ENCODE peak calls at places on chromosome 4, in ten cellular contexts. One of them, this sample, is unnamed.
A peak's percentile ranks its signal among the peaks of the same experiment; 100 is the strongest.

GRCh38 chr4:1446502-1447153 is 40.4 kb upstream of the NKX1-1 start:
- DNase-seq in stomach: no peak
- DNase-seq in AG04450: no peak
- DNase-seq in upper lobe of right lung: no peak
- DNase-seq in Right ventricle myocardium superior: no peak
- DNase-seq in HT-29: no peak
- DNase-seq in left ventricle myocardium inferior: no peak
- DNase-seq in pancreas: no peak
- DNase-seq in stimulated activated naive CD8-positive, alpha-beta T cell treated with anti-CD3 and anti-CD28 coated beads, Interleukin-15, Interleukin-2, amounts not matched to agents 100 U/mL and 50 U/mL, for 24 hours: no peak
- DNase-seq in kidney tubule cell: no peak
- DNase-seq in this sample: no peak

GRCh38 chr4:153831236-153831635 is 42.4 kb upstream of the SFRP2 start:
- DNase-seq in stomach: no peak
- DNase-seq in AG04450: no peak
- DNase-seq in upper lobe of right lung: no peak
- DNase-seq in Right ventricle myocardium superior: no peak
- DNase-seq in HT-29: no peak
- DNase-seq in left ventricle myocardium inferior: no peak
- DNase-seq in pancreas: no peak
- DNase-seq in stimulated activated naive CD8-positive, alpha-beta T cell treated with anti-CD3 and anti-CD28 coated beads, Interleukin-15, Interleukin-2, amounts not matched to agents 100 U/mL and 50 U/mL, for 24 hours: no peak
- DNase-seq in kidney tubule cell: no peak
- DNase-seq in this sample: no peak

GRCh38 chr4:150010525-150011126 is 67.6 kb upstream of the DCLK2 start:
- DNase-seq in stomach: peak; percentile 26
- DNase-seq in AG04450: peak; percentile 36
- DNase-seq in upper lobe of right lung: no peak
- DNase-seq in Right ventricle myocardium superior: no peak
- DNase-seq in HT-29: peak; percentile 66
- DNase-seq in left ventricle myocardium inferior: no peak
- DNase-seq in pancreas: no peak
- DNase-seq in stimulated activated naive CD8-positive, alpha-beta T cell treated with anti-CD3 and anti-CD28 coated beads, Interleukin-15, Interleukin-2, amounts not matched to agents 100 U/mL and 50 U/mL, for 24 hours: no peak
- DNase-seq in kidney tubule cell: peak; percentile 78
- DNase-seq in this sample: peak; percentile 27

GRCh38 chr4:88674989-88675388 is 22.6 kb downstream of the NAP1L5 start:
- DNase-seq in stomach: no peak
- DNase-seq in AG04450: no peak
- DNase-seq in upper lobe of right lung: no peak
- DNase-seq in Right ventricle myocardium superior: no peak
- DNase-seq in HT-29: no peak
- DNase-seq in left ventricle myocardium inferior: no peak
- DNase-seq in pancreas: no peak
- DNase-seq in stimulated activated naive CD8-positive, alpha-beta T cell treated with anti-CD3 and anti-CD28 coated beads, Interleukin-15, Interleukin-2, amounts not matched to agents 100 U/mL and 50 U/mL, for 24 hours: no peak
- DNase-seq in kidney tubule cell: peak; percentile 19
- DNase-seq in this sample: no peak

GRCh38 chr4:119518915-119519410 is 109.6 kb downstream of the PDE5A start:
- DNase-seq in stomach: no peak
- DNase-seq in AG04450: no peak
- DNase-seq in upper lobe of right lung: no peak
- DNase-seq in Right ventricle myocardium superior: no peak
- DNase-seq in HT-29: no peak
- DNase-seq in left ventricle myocardium inferior: no peak
- DNase-seq in pancreas: no peak
- DNase-seq in stimulated activated naive CD8-positive, alpha-beta T cell treated with anti-CD3 and anti-CD28 coated beads, Interleukin-15, Interleukin-2, amounts not matched to agents 100 U/mL and 50 U/mL, for 24 hours: no peak
- DNase-seq in kidney tubule cell: no peak
- DNase-seq in this sample: no peak

GRCh38 chr4:77818667-77819408 is at the start of gene CNOT6L:
- DNase-seq in stomach: peak; percentile 79
- DNase-seq in AG04450: no peak
- DNase-seq in upper lobe of right lung: peak; percentile 90
- DNase-seq in Right ventricle myocardium superior: peak; percentile 74
- DNase-seq in HT-29: peak; percentile 78
- DNase-seq in left ventricle myocardium inferior: peak; percentile 82
- DNase-seq in pancreas: peak; percentile 79
- DNase-seq in stimulated activated naive CD8-positive, alpha-beta T cell treated with anti-CD3 and anti-CD28 coated beads, Interleukin-15, Interleukin-2, amounts not matched to agents 100 U/mL and 50 U/mL, for 24 hours: peak; percentile 80
- DNase-seq in kidney tubule cell: peak; percentile 75
- DNase-seq in this sample: peak; percentile 67

GRCh38 chr4:175450446-175450845 is 361.6 kb downstream of the GPM6A start:
- DNase-seq in stomach: no peak
- DNase-seq in AG04450: no peak
- DNase-seq in upper lobe of right lung: no peak
- DNase-seq in Right ventricle myocardium superior: no peak
- DNase-seq in HT-29: no peak
- DNase-seq in left ventricle myocardium inferior: no peak
- DNase-seq in pancreas: no peak
- DNase-seq in stimulated activated naive CD8-positive, alpha-beta T cell treated with anti-CD3 and anti-CD28 coated beads, Interleukin-15, Interleukin-2, amounts not matched to agents 100 U/mL and 50 U/mL, for 24 hours: no peak
- DNase-seq in kidney tubule cell: no peak
- DNase-seq in this sample: no peak

GRCh38 chr4:145808021-145808650 is 128.2 kb downstream of the C4orf51 start:
- DNase-seq in stomach: no peak
- DNase-seq in AG04450: peak; percentile 81
- DNase-seq in upper lobe of right lung: no peak
- DNase-seq in Right ventricle myocardium superior: no peak
- DNase-seq in HT-29: peak; percentile 71
- DNase-seq in left ventricle myocardium inferior: no peak
- DNase-seq in pancreas: no peak
- DNase-seq in stimulated activated naive CD8-positive, alpha-beta T cell treated with anti-CD3 and anti-CD28 coated beads, Interleukin-15, Interleukin-2, amounts not matched to agents 100 U/mL and 50 U/mL, for 24 hours: peak; percentile 33
- DNase-seq in kidney tubule cell: peak; percentile 98
- DNase-seq in this sample: no peak

GRCh38 chr4:159401791-159402380 is 299.0 kb downstream of the RAPGEF2 start:
- DNase-seq in stomach: no peak
- DNase-seq in AG04450: peak; percentile 67
- DNase-seq in upper lobe of right lung: no peak
- DNase-seq in Right ventricle myocardium superior: no peak
- DNase-seq in HT-29: no peak
- DNase-seq in left ventricle myocardium inferior: no peak
- DNase-seq in pancreas: no peak
- DNase-seq in stimulated activated naive CD8-positive, alpha-beta T cell treated with anti-CD3 and anti-CD28 coated beads, Interleukin-15, Interleukin-2, amounts not matched to agents 100 U/mL and 50 U/mL, for 24 hours: no peak
- DNase-seq in kidney tubule cell: peak; percentile 94
- DNase-seq in this sample: no peak

GRCh38 chr4:156408749-156409148 is 455.1 kb upstream of the CTSO start:
- DNase-seq in stomach: no peak
- DNase-seq in AG04450: no peak
- DNase-seq in upper lobe of right lung: no peak
- DNase-seq in Right ventricle myocardium superior: no peak
- DNase-seq in HT-29: no peak
- DNase-seq in left ventricle myocardium inferior: no peak
- DNase-seq in pancreas: no peak
- DNase-seq in stimulated activated naive CD8-positive, alpha-beta T cell treated with anti-CD3 and anti-CD28 coated beads, Interleukin-15, Interleukin-2, amounts not matched to agents 100 U/mL and 50 U/mL, for 24 hours: no peak
- DNase-seq in kidney tubule cell: no peak
- DNase-seq in this sample: no peak

GRCh38 chr4:165756831-165757230 is 116.2 kb upstream of the TLL1 start:
- DNase-seq in stomach: no peak
- DNase-seq in AG04450: no peak
- DNase-seq in upper lobe of right lung: no peak
- DNase-seq in Right ventricle myocardium superior: no peak
- DNase-seq in HT-29: no peak
- DNase-seq in left ventricle myocardium inferior: no peak
- DNase-seq in pancreas: no peak
- DNase-seq in stimulated activated naive CD8-positive, alpha-beta T cell treated with anti-CD3 and anti-CD28 coated beads, Interleukin-15, Interleukin-2, amounts not matched to agents 100 U/mL and 50 U/mL, for 24 hours: no peak
- DNase-seq in kidney tubule cell: no peak
- DNase-seq in this sample: no peak

GRCh38 chr4:5750052-5750950 is 39.3 kb downstream of the EVC start:
- DNase-seq in stomach: no peak
- DNase-seq in AG04450: no peak
- DNase-seq in upper lobe of right lung: peak; percentile 2
- DNase-seq in Right ventricle myocardium superior: no peak
- DNase-seq in HT-29: no peak
- DNase-seq in left ventricle myocardium inferior: no peak
- DNase-seq in pancreas: no peak
- DNase-seq in stimulated activated naive CD8-positive, alpha-beta T cell treated with anti-CD3 and anti-CD28 coated beads, Interleukin-15, Interleukin-2, amounts not matched to agents 100 U/mL and 50 U/mL, for 24 hours: no peak
- DNase-seq in kidney tubule cell: peak; percentile 55
- DNase-seq in this sample: no peak

GRCh38 chr4:185838514-185839203 is 26.7 kb upstream of the SORBS2 start:
- DNase-seq in stomach: no peak
- DNase-seq in AG04450: no peak
- DNase-seq in upper lobe of right lung: no peak
- DNase-seq in Right ventricle myocardium superior: no peak
- DNase-seq in HT-29: no peak
- DNase-seq in left ventricle myocardium inferior: no peak
- DNase-seq in pancreas: no peak
- DNase-seq in stimulated activated naive CD8-positive, alpha-beta T cell treated with anti-CD3 and anti-CD28 coated beads, Interleukin-15, Interleukin-2, amounts not matched to agents 100 U/mL and 50 U/mL, for 24 hours: no peak
- DNase-seq in kidney tubule cell: no peak
- DNase-seq in this sample: no peak

GRCh38 chr4:150938417-150938816 is 76.7 kb downstream of the LRBA start:
- DNase-seq in stomach: no peak
- DNase-seq in AG04450: no peak
- DNase-seq in upper lobe of right lung: no peak
- DNase-seq in Right ventricle myocardium superior: no peak
- DNase-seq in HT-29: no peak
- DNase-seq in left ventricle myocardium inferior: no peak
- DNase-seq in pancreas: no peak
- DNase-seq in stimulated activated naive CD8-positive, alpha-beta T cell treated with anti-CD3 and anti-CD28 coated beads, Interleukin-15, Interleukin-2, amounts not matched to agents 100 U/mL and 50 U/mL, for 24 hours: no peak
- DNase-seq in kidney tubule cell: peak; percentile 54
- DNase-seq in this sample: no peak

GRCh38 chr4:101101072-101101471 is 246.3 kb downstream of the PPP3CA start:
- DNase-seq in stomach: no peak
- DNase-seq in AG04450: no peak
- DNase-seq in upper lobe of right lung: no peak
- DNase-seq in Right ventricle myocardium superior: no peak
- DNase-seq in HT-29: no peak
- DNase-seq in left ventricle myocardium inferior: no peak
- DNase-seq in pancreas: no peak
- DNase-seq in stimulated activated naive CD8-positive, alpha-beta T cell treated with anti-CD3 and anti-CD28 coated beads, Interleukin-15, Interleukin-2, amounts not matched to agents 100 U/mL and 50 U/mL, for 24 hours: no peak
- DNase-seq in kidney tubule cell: no peak
- DNase-seq in this sample: no peak

GRCh38 chr4:83179205-83179604 is 64.7 kb upstream of the PLAC8 start:
- DNase-seq in stomach: no peak
- DNase-seq in AG04450: no peak
- DNase-seq in upper lobe of right lung: no peak
- DNase-seq in Right ventricle myocardium superior: no peak
- DNase-seq in HT-29: no peak
- DNase-seq in left ventricle myocardium inferior: no peak
- DNase-seq in pancreas: no peak
- DNase-seq in stimulated activated naive CD8-positive, alpha-beta T cell treated with anti-CD3 and anti-CD28 coated beads, Interleukin-15, Interleukin-2, amounts not matched to agents 100 U/mL and 50 U/mL, for 24 hours: no peak
- DNase-seq in kidney tubule cell: no peak
- DNase-seq in this sample: no peak

GRCh38 chr4:125639182-125639621 is 324.4 kb downstream of the FAT4 start:
- DNase-seq in stomach: no peak
- DNase-seq in AG04450: no peak
- DNase-seq in upper lobe of right lung: no peak
- DNase-seq in Right ventricle myocardium superior: peak; percentile 56
- DNase-seq in HT-29: no peak
- DNase-seq in left ventricle myocardium inferior: peak; percentile 21
- DNase-seq in pancreas: no peak
- DNase-seq in stimulated activated naive CD8-positive, alpha-beta T cell treated with anti-CD3 and anti-CD28 coated beads, Interleukin-15, Interleukin-2, amounts not matched to agents 100 U/mL and 50 U/mL, for 24 hours: no peak
- DNase-seq in kidney tubule cell: peak; percentile 36
- DNase-seq in this sample: no peak

GRCh38 chr4:124903995-124904722 is 191.6 kb upstream of the ANKRD50 start:
- DNase-seq in stomach: peak; percentile 62
- DNase-seq in AG04450: no peak
- DNase-seq in upper lobe of right lung: no peak
- DNase-seq in Right ventricle myocardium superior: no peak
- DNase-seq in HT-29: peak; percentile 84
- DNase-seq in left ventricle myocardium inferior: peak; percentile 18
- DNase-seq in pancreas: peak; percentile 18
- DNase-seq in stimulated activated naive CD8-positive, alpha-beta T cell treated with anti-CD3 and anti-CD28 coated beads, Interleukin-15, Interleukin-2, amounts not matched to agents 100 U/mL and 50 U/mL, for 24 hours: no peak
- DNase-seq in kidney tubule cell: peak; percentile 17
- DNase-seq in this sample: no peak

GRCh38 chr4:38609614-38610013 is 54.4 kb upstream of the KLF3 start:
- DNase-seq in stomach: no peak
- DNase-seq in AG04450: no peak
- DNase-seq in upper lobe of right lung: no peak
- DNase-seq in Right ventricle myocardium superior: no peak
- DNase-seq in HT-29: peak; percentile 69
- DNase-seq in left ventricle myocardium inferior: no peak
- DNase-seq in pancreas: no peak
- DNase-seq in stimulated activated naive CD8-positive, alpha-beta T cell treated with anti-CD3 and anti-CD28 coated beads, Interleukin-15, Interleukin-2, amounts not matched to agents 100 U/mL and 50 U/mL, for 24 hours: no peak
- DNase-seq in kidney tubule cell: no peak
- DNase-seq in this sample: no peak

GRCh38 chr4:155564086-155564485 is 102.6 kb upstream of the GUCY1A1 start:
- DNase-seq in stomach: no peak
- DNase-seq in AG04450: no peak
- DNase-seq in upper lobe of right lung: no peak
- DNase-seq in Right ventricle myocardium superior: no peak
- DNase-seq in HT-29: no peak
- DNase-seq in left ventricle myocardium inferior: no peak
- DNase-seq in pancreas: no peak
- DNase-seq in stimulated activated naive CD8-positive, alpha-beta T cell treated with anti-CD3 and anti-CD28 coated beads, Interleukin-15, Interleukin-2, amounts not matched to agents 100 U/mL and 50 U/mL, for 24 hours: no peak
- DNase-seq in kidney tubule cell: no peak
- DNase-seq in this sample: no peak

GRCh38 chr4:108502366-108502765 is 118.0 kb upstream of the RPL34 start:
- DNase-seq in stomach: no peak
- DNase-seq in AG04450: no peak
- DNase-seq in upper lobe of right lung: no peak
- DNase-seq in Right ventricle myocardium superior: no peak
- DNase-seq in HT-29: no peak
- DNase-seq in left ventricle myocardium inferior: no peak
- DNase-seq in pancreas: no peak
- DNase-seq in stimulated activated naive CD8-positive, alpha-beta T cell treated with anti-CD3 and anti-CD28 coated beads, Interleukin-15, Interleukin-2, amounts not matched to agents 100 U/mL and 50 U/mL, for 24 hours: no peak
- DNase-seq in kidney tubule cell: no peak
- DNase-seq in this sample: no peak

GRCh38 chr4:185204238-185204910 is 574 bp upstream of the CFAP97 start:
- DNase-seq in stomach: no peak
- DNase-seq in AG04450: no peak
- DNase-seq in upper lobe of right lung: no peak
- DNase-seq in Right ventricle myocardium superior: no peak
- DNase-seq in HT-29: peak; percentile 47
- DNase-seq in left ventricle myocardium inferior: no peak
- DNase-seq in pancreas: no peak
- DNase-seq in stimulated activated naive CD8-positive, alpha-beta T cell treated with anti-CD3 and anti-CD28 coated beads, Interleukin-15, Interleukin-2, amounts not matched to agents 100 U/mL and 50 U/mL, for 24 hours: no peak
- DNase-seq in kidney tubule cell: peak; percentile 70
- DNase-seq in this sample: no peak

GRCh38 chr4:25184056-25184455 is 23.8 kb upstream of the SEPSECS start:
- DNase-seq in stomach: no peak
- DNase-seq in AG04450: no peak
- DNase-seq in upper lobe of right lung: no peak
- DNase-seq in Right ventricle myocardium superior: no peak
- DNase-seq in HT-29: no peak
- DNase-seq in left ventricle myocardium inferior: no peak
- DNase-seq in pancreas: no peak
- DNase-seq in stimulated activated naive CD8-positive, alpha-beta T cell treated with anti-CD3 and anti-CD28 coated beads, Interleukin-15, Interleukin-2, amounts not matched to agents 100 U/mL and 50 U/mL, for 24 hours: no peak
- DNase-seq in kidney tubule cell: no peak
- DNase-seq in this sample: no peak

GRCh38 chr4:121989715-121990114 is 37.9 kb upstream of the TRPC3 start:
- DNase-seq in stomach: no peak
- DNase-seq in AG04450: no peak
- DNase-seq in upper lobe of right lung: no peak
- DNase-seq in Right ventricle myocardium superior: no peak
- DNase-seq in HT-29: no peak
- DNase-seq in left ventricle myocardium inferior: no peak
- DNase-seq in pancreas: no peak
- DNase-seq in stimulated activated naive CD8-positive, alpha-beta T cell treated with anti-CD3 and anti-CD28 coated beads, Interleukin-15, Interleukin-2, amounts not matched to agents 100 U/mL and 50 U/mL, for 24 hours: no peak
- DNase-seq in kidney tubule cell: no peak
- DNase-seq in this sample: no peak

GRCh38 chr4:41613362-41613761 is 75.4 kb downstream of the LIMCH1 start:
- DNase-seq in stomach: no peak
- DNase-seq in AG04450: no peak
- DNase-seq in upper lobe of right lung: no peak
- DNase-seq in Right ventricle myocardium superior: peak; percentile 40
- DNase-seq in HT-29: no peak
- DNase-seq in left ventricle myocardium inferior: no peak
- DNase-seq in pancreas: no peak
- DNase-seq in stimulated activated naive CD8-positive, alpha-beta T cell treated with anti-CD3 and anti-CD28 coated beads, Interleukin-15, Interleukin-2, amounts not matched to agents 100 U/mL and 50 U/mL, for 24 hours: no peak
- DNase-seq in kidney tubule cell: peak; percentile 18
- DNase-seq in this sample: no peak

GRCh38 chr4:33722800-33723511 is 2521.4 kb downstream of the ARAP2 start:
- DNase-seq in stomach: no peak
- DNase-seq in AG04450: no peak
- DNase-seq in upper lobe of right lung: no peak
- DNase-seq in Right ventricle myocardium superior: no peak
- DNase-seq in HT-29: peak; percentile 10
- DNase-seq in left ventricle myocardium inferior: no peak
- DNase-seq in pancreas: no peak
- DNase-seq in stimulated activated naive CD8-positive, alpha-beta T cell treated with anti-CD3 and anti-CD28 coated beads, Interleukin-15, Interleukin-2, amounts not matched to agents 100 U/mL and 50 U/mL, for 24 hours: no peak
- DNase-seq in kidney tubule cell: no peak
- DNase-seq in this sample: no peak

GRCh38 chr4:70589785-70590184 is 2.3 kb upstream of the AMBN start:
- DNase-seq in stomach: no peak
- DNase-seq in AG04450: no peak
- DNase-seq in upper lobe of right lung: no peak
- DNase-seq in Right ventricle myocardium superior: no peak
- DNase-seq in HT-29: no peak
- DNase-seq in left ventricle myocardium inferior: no peak
- DNase-seq in pancreas: no peak
- DNase-seq in stimulated activated naive CD8-positive, alpha-beta T cell treated with anti-CD3 and anti-CD28 coated beads, Interleukin-15, Interleukin-2, amounts not matched to agents 100 U/mL and 50 U/mL, for 24 hours: no peak
- DNase-seq in kidney tubule cell: no peak
- DNase-seq in this sample: no peak

GRCh38 chr4:120770897-120771296 is 151.6 kb downstream of the PRDM5 start:
- DNase-seq in stomach: no peak
- DNase-seq in AG04450: no peak
- DNase-seq in upper lobe of right lung: no peak
- DNase-seq in Right ventricle myocardium superior: no peak
- DNase-seq in HT-29: no peak
- DNase-seq in left ventricle myocardium inferior: no peak
- DNase-seq in pancreas: no peak
- DNase-seq in stimulated activated naive CD8-positive, alpha-beta T cell treated with anti-CD3 and anti-CD28 coated beads, Interleukin-15, Interleukin-2, amounts not matched to agents 100 U/mL and 50 U/mL, for 24 hours: no peak
- DNase-seq in kidney tubule cell: no peak
- DNase-seq in this sample: no peak